ENCODE peak calls at places on chromosome 15, in four cellular contexts. One of them, this sample, is unnamed.
A peak's percentile ranks its signal among the peaks of the same experiment; 100 is the strongest.

GRCh38 chr15:78925956-78926743 is 18.7 kb downstream of the CTSH start:
- DNase-seq in fibroblast of mammary gland: no peak
- DNase-seq in bronchial epithelial cell: no peak
- DNase-seq in HFFc6: no peak
- DNase-seq in this sample: no peak

GRCh38 chr15:45796433-45796832 is 161.6 kb downstream of the SQOR start:
- DNase-seq in fibroblast of mammary gland: no peak
- DNase-seq in bronchial epithelial cell: no peak
- DNase-seq in HFFc6: no peak
- DNase-seq in this sample: no peak

GRCh38 chr15:78830514-78831228 is 19.4 kb upstream of the ADAMTS7 start:
- DNase-seq in fibroblast of mammary gland: no peak
- DNase-seq in bronchial epithelial cell: no peak
- DNase-seq in HFFc6: no peak
- DNase-seq in this sample: no peak

GRCh38 chr15:85754993-85755392 is 39.7 kb downstream of the KLHL25 start:
- DNase-seq in fibroblast of mammary gland: no peak
- DNase-seq in HFFc6: no peak
- DNase-seq in bronchial epithelial cell: no peak
- DNase-seq in this sample: no peak

GRCh38 chr15:85044251-85044853 is 62.7 kb downstream of the PDE8A start:
- DNase-seq in HFFc6: peak; percentile 61
- DNase-seq in bronchial epithelial cell: peak; percentile 66
- DNase-seq in fibroblast of mammary gland: peak; percentile 76
- DNase-seq in this sample: peak; percentile 77

GRCh38 chr15:91561371-91562100 is 292.0 kb upstream of the SLCO3A1 start:
- DNase-seq in HFFc6: peak; percentile 93
- DNase-seq in bronchial epithelial cell: peak; percentile 96
- DNase-seq in fibroblast of mammary gland: peak; percentile 99
- DNase-seq in this sample: no peak

GRCh38 chr15:85330941-85331588 is 49.3 kb upstream of the AKAP13 start:
- DNase-seq in fibroblast of mammary gland: peak; percentile 97
- DNase-seq in bronchial epithelial cell: peak; percentile 86
- DNase-seq in HFFc6: peak; percentile 89
- DNase-seq in this sample: peak; percentile 56

GRCh38 chr15:69104050-69104750 is 56.2 kb upstream of the GLCE start:
- DNase-seq in HFFc6: no peak
- DNase-seq in bronchial epithelial cell: no peak
- DNase-seq in fibroblast of mammary gland: no peak
- DNase-seq in this sample: no peak

GRCh38 chr15:58839485-58839884 is 68.4 kb downstream of the MINDY2 start:
- DNase-seq in fibroblast of mammary gland: peak; percentile 31
- DNase-seq in bronchial epithelial cell: peak; percentile 15
- DNase-seq in HFFc6: no peak
- DNase-seq in this sample: no peak

GRCh38 chr15:34336947-34337556 is 529 bp downstream of the SLC12A6 start:
- DNase-seq in HFFc6: no peak
- DNase-seq in fibroblast of mammary gland: no peak
- DNase-seq in bronchial epithelial cell: no peak
- DNase-seq in this sample: no peak

GRCh38 chr15:52102468-52102867 is 10.1 kb downstream of the BCL2L10 start:
- DNase-seq in fibroblast of mammary gland: peak; percentile 99
- DNase-seq in bronchial epithelial cell: peak; percentile 58
- DNase-seq in HFFc6: peak; percentile 75
- DNase-seq in this sample: no peak

GRCh38 chr15:97941572-97941971 is 18.9 kb upstream of the ARRDC4 start:
- DNase-seq in HFFc6: no peak
- DNase-seq in fibroblast of mammary gland: no peak
- DNase-seq in bronchial epithelial cell: no peak
- DNase-seq in this sample: no peak

GRCh38 chr15:27457766-27458165 is 486.8 kb downstream of the GABRG3 start:
- DNase-seq in HFFc6: no peak
- DNase-seq in bronchial epithelial cell: no peak
- DNase-seq in fibroblast of mammary gland: no peak
- DNase-seq in this sample: no peak

GRCh38 chr15:89057506-89058133 is 30.6 kb upstream of the ABHD2 start:
- DNase-seq in bronchial epithelial cell: peak; percentile 51
- DNase-seq in fibroblast of mammary gland: peak; percentile 69
- DNase-seq in HFFc6: peak; percentile 60
- DNase-seq in this sample: peak; percentile 89

GRCh38 chr15:71551566-71551965 is 258.8 kb upstream of the NR2E3 start:
- DNase-seq in HFFc6: no peak
- DNase-seq in fibroblast of mammary gland: no peak
- DNase-seq in bronchial epithelial cell: no peak
- DNase-seq in this sample: no peak

GRCh38 chr15:85356276-85356675 is 24.1 kb upstream of the AKAP13 start:
- DNase-seq in HFFc6: no peak
- DNase-seq in bronchial epithelial cell: no peak
- DNase-seq in fibroblast of mammary gland: no peak
- DNase-seq in this sample: no peak

GRCh38 chr15:88881781-88882180 is 13.6 kb downstream of the HAPLN3 start:
- DNase-seq in HFFc6: no peak
- DNase-seq in fibroblast of mammary gland: peak; percentile 58
- DNase-seq in bronchial epithelial cell: no peak
- DNase-seq in this sample: no peak

GRCh38 chr15:68992696-68993095 is 21.8 kb upstream of the NOX5 start:
- DNase-seq in HFFc6: no peak
- DNase-seq in fibroblast of mammary gland: no peak
- DNase-seq in bronchial epithelial cell: peak; percentile 28
- DNase-seq in this sample: no peak

GRCh38 chr15:66698318-66698961 is 3.6 kb upstream of the SMAD6 start:
- DNase-seq in HFFc6: peak; percentile 57
- DNase-seq in fibroblast of mammary gland: peak; percentile 60
- DNase-seq in bronchial epithelial cell: peak; percentile 52
- DNase-seq in this sample: peak; percentile 65

GRCh38 chr15:94282269-94283250 is 51.2 kb downstream of the MCTP2 start:
- DNase-seq in HFFc6: no peak
- DNase-seq in fibroblast of mammary gland: peak; percentile 26
- DNase-seq in bronchial epithelial cell: peak; percentile 74
- DNase-seq in this sample: no peak

GRCh38 chr15:91049378-91050127 is 27.2 kb upstream of the VPS33B start:
- DNase-seq in HFFc6: peak; percentile 56
- DNase-seq in bronchial epithelial cell: peak; percentile 65
- DNase-seq in fibroblast of mammary gland: peak; percentile 71
- DNase-seq in this sample: peak; percentile 39

GRCh38 chr15:82699726-82700125 is 9.9 kb downstream of the AP3B2 start:
- DNase-seq in fibroblast of mammary gland: no peak
- DNase-seq in HFFc6: no peak
- DNase-seq in bronchial epithelial cell: no peak
- DNase-seq in this sample: no peak

GRCh38 chr15:89912674-89913396 is at the start of gene ARPIN:
- DNase-seq in fibroblast of mammary gland: peak; percentile 31
- DNase-seq in HFFc6: peak; percentile 12
- DNase-seq in bronchial epithelial cell: no peak
- DNase-seq in this sample: peak; percentile 53

GRCh38 chr15:69193948-69194827 is 33.8 kb downstream of the GLCE start:
- DNase-seq in fibroblast of mammary gland: peak; percentile 47
- DNase-seq in bronchial epithelial cell: peak; percentile 15
- DNase-seq in HFFc6: peak; percentile 48
- DNase-seq in this sample: no peak

GRCh38 chr15:36334059-36334458 is 245.4 kb upstream of the CDIN1 start:
- DNase-seq in bronchial epithelial cell: peak; percentile 47
- DNase-seq in HFFc6: peak; percentile 59
- DNase-seq in fibroblast of mammary gland: peak; percentile 63
- DNase-seq in this sample: no peak

GRCh38 chr15:48414015-48414414 is 82.8 kb downstream of the DUT start:
- DNase-seq in HFFc6: peak; percentile 64
- DNase-seq in bronchial epithelial cell: no peak
- DNase-seq in fibroblast of mammary gland: peak; percentile 95
- DNase-seq in this sample: no peak

GRCh38 chr15:25790003-25790660 is 73.0 kb downstream of the ATP10A start:
- DNase-seq in fibroblast of mammary gland: peak; percentile 97
- DNase-seq in bronchial epithelial cell: no peak
- DNase-seq in HFFc6: peak; percentile 91
- DNase-seq in this sample: peak; percentile 80

GRCh38 chr15:42549052-42549491 is 434 bp downstream of the HAUS2 start:
- DNase-seq in fibroblast of mammary gland: peak; percentile 39
- DNase-seq in bronchial epithelial cell: peak; percentile 35
- DNase-seq in HFFc6: peak; percentile 11
- DNase-seq in this sample: no peak

GRCh38 chr15:98712845-98713584 is 64.7 kb downstream of the IGF1R start:
- DNase-seq in fibroblast of mammary gland: peak; percentile 8
- DNase-seq in bronchial epithelial cell: no peak
- DNase-seq in HFFc6: no peak
- DNase-seq in this sample: no peak

GRCh38 chr15:48876057-48876456 is 1.9 kb upstream of the EID1 start:
- DNase-seq in fibroblast of mammary gland: no peak
- DNase-seq in bronchial epithelial cell: no peak
- DNase-seq in HFFc6: no peak
- DNase-seq in this sample: no peak

GRCh38 chr15:101168463-101168824 is 83.4 kb downstream of the CHSY1 start:
- DNase-seq in fibroblast of mammary gland: peak; percentile 74
- DNase-seq in bronchial epithelial cell: no peak
- DNase-seq in HFFc6: no peak
- DNase-seq in this sample: no peak

GRCh38 chr15:96029172-96029571 is 301.3 kb upstream of the NR2F2 start:
- DNase-seq in bronchial epithelial cell: no peak
- DNase-seq in HFFc6: no peak
- DNase-seq in fibroblast of mammary gland: no peak
- DNase-seq in this sample: no peak

GRCh38 chr15:89783861-89784685 is 7.9 kb downstream of the MESP2 start:
- DNase-seq in bronchial epithelial cell: no peak
- DNase-seq in fibroblast of mammary gland: no peak
- DNase-seq in HFFc6: no peak
- DNase-seq in this sample: no peak

GRCh38 chr15:52288051-52288942 is 7.3 kb downstream of the MYO5C start:
- DNase-seq in fibroblast of mammary gland: no peak
- DNase-seq in HFFc6: no peak
- DNase-seq in bronchial epithelial cell: peak; percentile 98
- DNase-seq in this sample: no peak

GRCh38 chr15:43901485-43901884 is 74.7 kb downstream of the WDR76 start:
- DNase-seq in HFFc6: no peak
- DNase-seq in bronchial epithelial cell: no peak
- DNase-seq in fibroblast of mammary gland: no peak
- DNase-seq in this sample: no peak

GRCh38 chr15:49877871-49878511 is 241.0 kb downstream of the ATP8B4 start:
- DNase-seq in fibroblast of mammary gland: peak; percentile 83
- DNase-seq in bronchial epithelial cell: no peak
- DNase-seq in HFFc6: no peak
- DNase-seq in this sample: peak; percentile 39

GRCh38 chr15:58629625-58630024 is 119.9 kb downstream of the ADAM10 start:
- DNase-seq in fibroblast of mammary gland: no peak
- DNase-seq in HFFc6: no peak
- DNase-seq in bronchial epithelial cell: no peak
- DNase-seq in this sample: no peak

GRCh38 chr15:67685008-67685599 is 140.2 kb upstream of the SKOR1 start:
- DNase-seq in HFFc6: peak; percentile 31
- DNase-seq in bronchial epithelial cell: peak; percentile 19
- DNase-seq in fibroblast of mammary gland: peak; percentile 62
- DNase-seq in this sample: no peak

GRCh38 chr15:80586141-80586540 is 109.0 kb upstream of the ABHD17C start:
- DNase-seq in HFFc6: no peak
- DNase-seq in bronchial epithelial cell: peak; percentile 79
- DNase-seq in fibroblast of mammary gland: no peak
- DNase-seq in this sample: no peak

GRCh38 chr15:80587007-80587406 is 108.1 kb upstream of the ABHD17C start:
- DNase-seq in fibroblast of mammary gland: no peak
- DNase-seq in bronchial epithelial cell: no peak
- DNase-seq in HFFc6: no peak
- DNase-seq in this sample: no peak

GRCh38 chr15:80585544-80586018 is 109.5 kb upstream of the ABHD17C start:
- DNase-seq in fibroblast of mammary gland: no peak
- DNase-seq in bronchial epithelial cell: peak; percentile 71
- DNase-seq in HFFc6: no peak
- DNase-seq in this sample: no peak

GRCh38 chr15:80584561-80584964 is 110.5 kb upstream of the ABHD17C start:
- DNase-seq in bronchial epithelial cell: no peak
- DNase-seq in fibroblast of mammary gland: no peak
- DNase-seq in HFFc6: no peak
- DNase-seq in this sample: no peak

GRCh38 chr15:80584973-80585372 is 110.1 kb upstream of the ABHD17C start:
- DNase-seq in fibroblast of mammary gland: no peak
- DNase-seq in bronchial epithelial cell: no peak
- DNase-seq in HFFc6: no peak
- DNase-seq in this sample: no peak
- TF ChIP-seq CTCF in fibroblast of mammary gland: no peak
- TF ChIP-seq CTCF in bronchial epithelial cell: no peak
- TF ChIP-seq CTCF in HFFc6: no peak
- TF ChIP-seq CTCF in this sample: no peak

GRCh38 chr15:40282144-40282869 is 557 bp downstream of the ANKRD63 start:
- DNase-seq in fibroblast of mammary gland: no peak
- DNase-seq in HFFc6: no peak
- DNase-seq in bronchial epithelial cell: no peak
- DNase-seq in this sample: no peak
- TF ChIP-seq CTCF in fibroblast of mammary gland: no peak
- TF ChIP-seq CTCF in HFFc6: peak; percentile 62
- TF ChIP-seq CTCF in bronchial epithelial cell: peak; percentile 43
- TF ChIP-seq CTCF in this sample: no peak

GRCh38 chr15:63339836-63340235 is 41.8 kb downstream of the CA12 start:
- DNase-seq in HFFc6: no peak
- DNase-seq in fibroblast of mammary gland: no peak
- DNase-seq in bronchial epithelial cell: no peak
- DNase-seq in this sample: no peak
- TF ChIP-seq CTCF in HFFc6: no peak
- TF ChIP-seq CTCF in fibroblast of mammary gland: no peak
- TF ChIP-seq CTCF in bronchial epithelial cell: no peak
- TF ChIP-seq CTCF in this sample: no peak

GRCh38 chr15:55993804-55994539 is 560 bp upstream of the NEDD4 start:
- DNase-seq in bronchial epithelial cell: peak; percentile 48
- DNase-seq in HFFc6: peak; percentile 63
- DNase-seq in fibroblast of mammary gland: peak; percentile 60
- DNase-seq in this sample: no peak

GRCh38 chr15:55991841-55992768 is 1.3 kb downstream of the NEDD4 start:
- DNase-seq in bronchial epithelial cell: no peak
- DNase-seq in fibroblast of mammary gland: peak; percentile 11
- DNase-seq in HFFc6: no peak
- DNase-seq in this sample: no peak

GRCh38 chr15:55990986-55991385 is 2.4 kb downstream of the NEDD4 start:
- DNase-seq in HFFc6: no peak
- DNase-seq in fibroblast of mammary gland: no peak
- DNase-seq in bronchial epithelial cell: no peak
- DNase-seq in this sample: no peak

GRCh38 chr15:55992769-55993110 is 672 bp downstream of the NEDD4 start:
- DNase-seq in HFFc6: peak; percentile 41
- DNase-seq in bronchial epithelial cell: no peak
- DNase-seq in fibroblast of mammary gland: no peak
- DNase-seq in this sample: no peak

GRCh38 chr15:55993111-55993803 is at the start of gene NEDD4:
- DNase-seq in fibroblast of mammary gland: peak; percentile 83
- DNase-seq in bronchial epithelial cell: peak; percentile 70
- DNase-seq in HFFc6: peak; percentile 82
- DNase-seq in this sample: peak; percentile 87
- TF ChIP-seq CTCF in fibroblast of mammary gland: peak; percentile 41
- TF ChIP-seq CTCF in bronchial epithelial cell: peak; percentile 76
- TF ChIP-seq CTCF in HFFc6: peak; percentile 66
- TF ChIP-seq CTCF in this sample: peak; percentile 57

GRCh38 chr15:63983071-63983711 is 63.1 kb downstream of the DAPK2 start:
- DNase-seq in bronchial epithelial cell: no peak
- DNase-seq in fibroblast of mammary gland: no peak
- DNase-seq in HFFc6: no peak
- DNase-seq in this sample: no peak
- TF ChIP-seq CTCF in bronchial epithelial cell: no peak
- TF ChIP-seq CTCF in fibroblast of mammary gland: peak; percentile 8
- TF ChIP-seq CTCF in HFFc6: peak; percentile 19
- TF ChIP-seq CTCF in this sample: no peak

GRCh38 chr15:37764733-37765191 is 169.7 kb upstream of the TMCO5A start:
- DNase-seq in HFFc6: peak; percentile 63
- DNase-seq in fibroblast of mammary gland: peak; percentile 83
- DNase-seq in bronchial epithelial cell: peak; percentile 47
- DNase-seq in this sample: no peak
- TF ChIP-seq CTCF in HFFc6: peak; percentile 91
- TF ChIP-seq CTCF in fibroblast of mammary gland: peak; percentile 85
- TF ChIP-seq CTCF in bronchial epithelial cell: peak; percentile 38
- TF ChIP-seq CTCF in this sample: no peak

This sample was measured in ovary.